ENCODE peak calls at places on chromosomes 11 and 22, in four cellular contexts. P is gastrocnemius medialis, T is A673, I is endothelial cell of umbilical vein. S is an unnamed sample.

GRCh38 chr11:134361241-134361640 is 29.5 kb downstream of the GLB1L2 start:
- DNase-seq in P (no peak), T (no peak), I (no peak), S (no peak)

GRCh38 chr11:20259506-20259905 is 99.2 kb upstream of the DBX1 start:
- DNase-seq in P (no peak), T (no peak), I (no peak), S (no peak)

GRCh38 chr11:60871378-60872061 is 4.2 kb downstream of the ZP1 start:
- DNase-seq in T (no peak), I (no peak), P (no peak), S (peak; percentile 43)

GRCh38 chr11:111569476-111569875 is 29.0 kb downstream of the LAYN start:
- DNase-seq in P (no peak), I (no peak), T (no peak), S (no peak)

GRCh38 chr11:88281317-88281712 is 56.2 kb downstream of the CTSC start:
- DNase-seq in I (no peak), T (no peak), P (no peak), S (no peak)

GRCh38 chr11:134383576-134384221 is 28.3 kb downstream of the B3GAT1 start:
- DNase-seq in T (no peak), I (no peak), P (no peak), S (no peak)

GRCh38 chr11:113488931-113489351 is 13.7 kb upstream of the DRD2 start:
- DNase-seq in T (no peak), I (no peak), P (no peak), S (no peak)

GRCh38 chr22:40247976-40248375 is 70.3 kb downstream of the TNRC6B start:
- DNase-seq in P (no peak), I (no peak), T (no peak), S (no peak)

GRCh38 chr22:29635734-29636357 is 32.4 kb downstream of the NF2 start:
- DNase-seq in P (no peak), I (peak; percentile 64), T (peak; percentile 76), S (no peak)

GRCh38 chr11:63961608-63962412 is 12.6 kb upstream of the COX8A start:
- DNase-seq in P (no peak), T (peak; percentile 81), I (no peak), S (no peak)

GRCh38 chr11:96393753-96394348 is 4.0 kb downstream of the JRKL start:
- DNase-seq in T (peak; percentile 73), I (peak; percentile 57), P (no peak), S (no peak)

GRCh38 chr11:9280655-9281301 is 15.6 kb upstream of the DENND5A start:
- DNase-seq in P (no peak), I (peak; percentile 41), T (peak; percentile 42), S (no peak)

GRCh38 chr22:32323513-32324164 is 34.0 kb upstream of the RFPL3 start:
- DNase-seq in I (no peak), P (no peak), T (no peak), S (no peak)

GRCh38 chr11:13963949-13964770 is 1.6 kb downstream of the SPON1 start:
- DNase-seq in T (no peak), P (no peak), I (no peak), S (peak; percentile 8)

GRCh38 chr11:4891996-4892640 is 10.4 kb downstream of the OR51T1 start:
- DNase-seq in I (no peak), P (no peak), T (peak; percentile 12), S (no peak)

GRCh38 chr22:43313497-43314474 is 29.4 kb downstream of the SCUBE1 start:
- DNase-seq in T (peak; percentile 85), I (no peak), P (peak; percentile 53), S (peak; percentile 36)

GRCh38 chr11:76787911-76788596 is 4.9 kb downstream of the TSKU start:
- DNase-seq in I (no peak), T (no peak), P (no peak), S (no peak)

GRCh38 chr11:67260406-67260805 is 5.9 kb upstream of the GRK2 start:
- DNase-seq in I (no peak), T (no peak), P (no peak), S (no peak)

GRCh38 chr11:67261942-67262681 is 4.2 kb upstream of the GRK2 start:
- DNase-seq in P (no peak), T (no peak), I (no peak), S (peak; percentile 21)

GRCh38 chr11:67264260-67264659 is 2.0 kb upstream of the GRK2 start:
- DNase-seq in T (no peak), P (no peak), I (no peak), S (no peak)

GRCh38 chr11:67262731-67263675 is 3.3 kb upstream of the GRK2 start:
- DNase-seq in T (peak; percentile 90), I (peak; percentile 67), P (peak; percentile 63), S (peak; percentile 83)

DNA sequence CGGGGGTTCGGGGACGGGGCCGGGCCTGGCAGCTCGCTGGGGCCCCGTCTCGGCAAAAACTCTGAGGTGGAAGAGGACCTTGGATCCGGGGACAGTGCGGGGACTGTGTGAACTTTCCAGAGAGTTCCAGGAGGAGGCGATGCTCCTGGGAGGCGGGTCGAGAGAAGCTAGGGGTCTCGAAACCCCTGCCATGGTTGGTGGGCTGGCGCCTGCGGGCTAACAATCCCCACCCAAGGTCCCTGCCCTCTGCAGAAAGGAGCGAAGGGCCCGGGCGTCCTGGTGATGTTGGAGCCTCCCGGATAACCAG is 4.7 kb upstream of the GRK2 start:
- DNase-seq in T (no peak), P (no peak), I (no peak), S (no peak)
- TF ChIP-seq CTCF in T (peak; percentile 50), P (no peak), I (peak; percentile 42), S (no peak)

GRCh38 chr11:11072067-11072466 is 214.2 kb upstream of the ZBED5 start:
- DNase-seq in P (no peak), T (no peak), I (no peak), S (no peak)

GRCh38 chr11:11068113-11068512 is 210.3 kb upstream of the ZBED5 start:
- DNase-seq in P (peak; percentile 17), T (no peak), I (no peak), S (no peak)

GRCh38 chr11:11070976-11071375 is 213.1 kb upstream of the ZBED5 start:
- DNase-seq in T (no peak), P (no peak), I (no peak), S (no peak)

GRCh38 chr11:11071483-11071882 is 213.6 kb upstream of the ZBED5 start:
- DNase-seq in P (no peak), T (no peak), I (no peak), S (no peak)

GRCh38 chr11:11069741-11070550 is 212.1 kb upstream of the ZBED5 start:
- DNase-seq in P (no peak), I (no peak), T (no peak), S (no peak)
- H3K4me1 ChIP-seq in P (peaks cover 2% of the 10 kb centered on the region), I (no peaks in the 10 kb centered on the region), T (no peaks in the 10 kb centered on the region), S (no peaks in the 10 kb centered on the region)

GRCh38 chr11:70048279-70049024 is 29.7 kb upstream of the ANO1 start:
- DNase-seq in P (no peak), I (no peak), T (peak; percentile 31), S (no peak)
- TF ChIP-seq CTCF in P (no peak), I (peak; percentile 37), T (peak; percentile 63), S (peak; percentile 10)

GRCh38 chr11:65869643-65870306 is 2.8 kb downstream of the EFEMP2 start:
- DNase-seq in T (no peak), I (no peak), P (no peak), S (no peak)

GRCh38 chr11:65870307-65870658 is 2.3 kb downstream of the EFEMP2 start:
- DNase-seq in I (no peak), T (no peak), P (no peak), S (no peak)

GRCh38 chr11:65868076-65868667 is 4.4 kb downstream of the EFEMP2 start:
- DNase-seq in P (no peak), T (peak; percentile 73), I (no peak), S (no peak)

GRCh38 chr11:65867284-65868071 is 5.1 kb downstream of the EFEMP2 start:
- DNase-seq in I (no peak), T (no peak), P (no peak), S (no peak)

GRCh38 chr11:65868907-65869306 is 3.7 kb downstream of the EFEMP2 start:
- DNase-seq in T (no peak), P (no peak), I (no peak), S (no peak)
- H3K4me1 ChIP-seq in T (peaks cover 24% of the 10 kb centered on the region), P (peaks cover 19% of the 10 kb centered on the region), I (peaks cover 17% of the 10 kb centered on the region), S (peaks cover 32% of the 10 kb centered on the region)

DNA sequence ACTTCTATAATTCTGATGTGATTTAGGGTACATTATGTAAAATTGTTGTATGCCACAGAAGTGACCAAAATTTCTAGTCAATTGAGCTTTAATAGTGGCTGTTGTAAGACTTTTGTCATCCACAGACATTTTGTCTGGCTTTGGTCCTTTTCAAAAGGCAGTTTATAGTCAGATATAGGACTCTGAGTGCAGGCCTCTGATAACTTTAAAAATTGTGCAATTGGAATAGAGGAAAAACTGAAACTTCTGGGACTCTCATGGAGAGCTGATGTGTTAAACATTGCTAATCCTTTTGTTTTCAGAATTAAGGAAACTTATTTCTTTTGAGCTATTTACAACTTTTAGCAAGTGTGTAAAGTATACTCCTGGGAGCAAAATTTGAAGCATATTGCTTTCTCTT is 9.0 kb upstream of the MRPL17 start:
- DNase-seq in I (no peak), T (no peak), P (no peak), S (no peak)
- TF ChIP-seq CTCF in I (no peak), T (no peak), P (no peak), S (no peak)

GRCh38 chr22:24159650-24160049 is 21.6 kb upstream of the SUSD2 start:
- DNase-seq in I (no peak), T (peak; percentile 35), P (no peak), S (no peak)
- H3K4me1 ChIP-seq in I (peaks cover 13% of the 10 kb centered on the region), T (peaks cover 45% of the 10 kb centered on the region), P (peaks cover 36% of the 10 kb centered on the region), S (peaks cover 92% of the 10 kb centered on the region)

GRCh38 chr11:36041988-36042606 is 98.2 kb downstream of the LDLRAD3 start:
- DNase-seq in P (no peak), I (peak; percentile 29), T (peak; percentile 47), S (no peak)

GRCh38 chr11:36048496-36049247 is 104.8 kb downstream of the LDLRAD3 start:
- DNase-seq in I (no peak), T (no peak), P (no peak), S (no peak)

GRCh38 chr11:36044636-36045035 is 100.8 kb downstream of the LDLRAD3 start:
- DNase-seq in I (no peak), T (no peak), P (no peak), S (no peak)
- TF ChIP-seq CTCF in I (no peak), T (peak; percentile 9), P (no peak), S (no peak)

DNA sequence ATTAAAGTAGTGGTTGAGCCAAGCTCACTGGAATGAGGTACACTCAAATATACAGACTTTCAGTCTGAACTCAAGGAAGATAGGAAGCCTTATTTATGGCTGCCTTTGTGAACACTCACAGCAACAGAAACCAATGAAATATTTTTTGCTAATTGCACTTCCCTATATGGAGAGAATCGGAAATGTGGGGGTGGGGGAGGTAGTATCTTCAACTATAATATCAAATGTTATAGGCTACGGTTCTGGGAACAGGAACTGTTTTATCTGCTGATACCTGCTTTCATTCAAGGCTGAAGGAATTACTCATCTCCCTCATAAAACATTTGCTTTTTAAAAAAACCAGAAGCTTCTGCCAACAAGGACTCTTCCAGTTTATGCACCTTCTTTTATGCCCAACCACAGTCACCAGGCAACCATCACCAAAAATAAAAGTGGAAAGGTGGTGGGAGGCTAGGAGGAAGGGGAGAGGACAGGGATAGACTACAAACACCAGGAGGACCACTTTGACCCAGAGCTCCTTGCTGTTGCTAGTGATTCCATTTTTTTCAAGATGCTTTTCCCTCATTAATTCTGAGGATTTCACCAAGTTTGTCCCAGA is 91.1 kb downstream of the CLPB start:
- DNase-seq in T (no peak), I (no peak), P (no peak), S (no peak)
- H3K4me1 ChIP-seq in T (no peaks in the 10 kb centered on the region), I (no peaks in the 10 kb centered on the region), P (no peaks in the 10 kb centered on the region), S (no peaks in the 10 kb centered on the region)

GRCh38 chr22:46992121-46992731 is 229.8 kb downstream of the TBC1D22A start:
- DNase-seq in T (no peak), P (no peak), I (no peak), S (no peak)
- TF ChIP-seq CTCF in T (no peak), P (no peak), I (no peak), S (no peak)

S was measured in heart right ventricle.